ENCODE peak calls at places on chromosomes 16 and 17, in eight cellular contexts. One of them, this sample, is unnamed.

GRCh38 chr16:4409081-4409932 is 7.1 kb downstream of the CORO7 start:
- DNase-seq in sigmoid colon: no peak
- DNase-seq in transverse colon: no peak
- DNase-seq in A549: peak
- DNase-seq in tibial nerve: no peak
- DNase-seq in GM12878: no peak
- DNase-seq in upper lobe of left lung: no peak
- DNase-seq in ovary: no peak
- DNase-seq in this sample: no peak

GRCh38 chr16:86210403-86211193 is 299.7 kb upstream of the FOXF1 start:
- DNase-seq in upper lobe of left lung: no peak
- DNase-seq in GM12878: no peak
- DNase-seq in transverse colon: no peak
- DNase-seq in A549: no peak
- DNase-seq in tibial nerve: no peak
- DNase-seq in sigmoid colon: no peak
- DNase-seq in ovary: no peak
- DNase-seq in this sample: no peak

GRCh38 chr16:11740567-11740966 is 2.1 kb downstream of the TXNDC11 start:
- DNase-seq in ovary: no peak
- DNase-seq in upper lobe of left lung: no peak
- DNase-seq in A549: no peak
- DNase-seq in tibial nerve: no peak
- DNase-seq in transverse colon: no peak
- DNase-seq in GM12878: no peak
- DNase-seq in sigmoid colon: no peak
- DNase-seq in this sample: no peak

GRCh38 chr16:76287466-76287865 is 10.3 kb downstream of the CNTNAP4 start:
- DNase-seq in A549: no peak
- DNase-seq in tibial nerve: no peak
- DNase-seq in transverse colon: no peak
- DNase-seq in upper lobe of left lung: no peak
- DNase-seq in GM12878: no peak
- DNase-seq in ovary: no peak
- DNase-seq in sigmoid colon: no peak
- DNase-seq in this sample: no peak

GRCh38 chr16:79001156-79001997 is 599.2 kb downstream of the MAF start:
- DNase-seq in ovary: no peak
- DNase-seq in A549: no peak
- DNase-seq in upper lobe of left lung: no peak
- DNase-seq in sigmoid colon: no peak
- DNase-seq in GM12878: no peak
- DNase-seq in tibial nerve: no peak
- DNase-seq in transverse colon: no peak
- DNase-seq in this sample: no peak

GRCh38 chr16:4212934-4213296 is 29.0 kb downstream of the SRL start:
- DNase-seq in GM12878: no peak
- DNase-seq in tibial nerve: no peak
- DNase-seq in transverse colon: no peak
- DNase-seq in A549: peak
- DNase-seq in ovary: no peak
- DNase-seq in sigmoid colon: no peak
- DNase-seq in upper lobe of left lung: no peak
- DNase-seq in this sample: no peak

GRCh38 chr17:66511125-66511524 is 208.7 kb downstream of the PRKCA start:
- DNase-seq in tibial nerve: no peak
- DNase-seq in transverse colon: no peak
- DNase-seq in GM12878: no peak
- DNase-seq in ovary: no peak
- DNase-seq in sigmoid colon: no peak
- DNase-seq in A549: no peak
- DNase-seq in upper lobe of left lung: no peak
- DNase-seq in this sample: no peak

GRCh38 chr17:66468241-66469087 is 166.1 kb downstream of the PRKCA start:
- DNase-seq in transverse colon: no peak
- DNase-seq in sigmoid colon: no peak
- DNase-seq in upper lobe of left lung: no peak
- DNase-seq in ovary: no peak
- DNase-seq in GM12878: peak
- DNase-seq in A549: peak
- DNase-seq in tibial nerve: no peak
- DNase-seq in this sample: no peak

GRCh38 chr16:50538411-50539052 is 9.7 kb upstream of the NKD1 start:
- DNase-seq in GM12878: no peak
- DNase-seq in sigmoid colon: no peak
- DNase-seq in upper lobe of left lung: no peak
- DNase-seq in tibial nerve: no peak
- DNase-seq in ovary: no peak
- DNase-seq in A549: no peak
- DNase-seq in transverse colon: no peak
- DNase-seq in this sample: peak

GRCh38 chr16:20774703-20775362 is 11.0 kb downstream of the ACSM3 start:
- DNase-seq in ovary: peak
- DNase-seq in A549: peak
- DNase-seq in upper lobe of left lung: no peak
- DNase-seq in tibial nerve: no peak
- DNase-seq in GM12878: peak
- DNase-seq in sigmoid colon: no peak
- DNase-seq in transverse colon: peak
- DNase-seq in this sample: no peak

GRCh38 chr17:62778990-62779681 is 29.0 kb downstream of the MARCHF10 start:
- DNase-seq in GM12878: no peak
- DNase-seq in ovary: no peak
- DNase-seq in transverse colon: peak
- DNase-seq in upper lobe of left lung: no peak
- DNase-seq in tibial nerve: no peak
- DNase-seq in sigmoid colon: no peak
- DNase-seq in A549: peak
- DNase-seq in this sample: peak

GRCh38 chr16:67883872-67884261 is 818 bp upstream of the NRN1L start:
- DNase-seq in sigmoid colon: peak
- DNase-seq in transverse colon: peak
- DNase-seq in A549: peak
- DNase-seq in GM12878: no peak
- DNase-seq in tibial nerve: peak
- DNase-seq in upper lobe of left lung: peak
- DNase-seq in ovary: peak
- DNase-seq in this sample: no peak

GRCh38 chr16:12763517-12763916 is 40.2 kb downstream of the CPPED1 start:
- DNase-seq in sigmoid colon: no peak
- DNase-seq in A549: no peak
- DNase-seq in transverse colon: no peak
- DNase-seq in upper lobe of left lung: no peak
- DNase-seq in GM12878: no peak
- DNase-seq in tibial nerve: no peak
- DNase-seq in ovary: no peak
- DNase-seq in this sample: no peak

GRCh38 chr17:66491665-66492064 is 189.3 kb downstream of the PRKCA start:
- DNase-seq in GM12878: no peak
- DNase-seq in transverse colon: no peak
- DNase-seq in ovary: no peak
- DNase-seq in sigmoid colon: no peak
- DNase-seq in tibial nerve: no peak
- DNase-seq in A549: no peak
- DNase-seq in upper lobe of left lung: no peak
- DNase-seq in this sample: no peak

DNA sequence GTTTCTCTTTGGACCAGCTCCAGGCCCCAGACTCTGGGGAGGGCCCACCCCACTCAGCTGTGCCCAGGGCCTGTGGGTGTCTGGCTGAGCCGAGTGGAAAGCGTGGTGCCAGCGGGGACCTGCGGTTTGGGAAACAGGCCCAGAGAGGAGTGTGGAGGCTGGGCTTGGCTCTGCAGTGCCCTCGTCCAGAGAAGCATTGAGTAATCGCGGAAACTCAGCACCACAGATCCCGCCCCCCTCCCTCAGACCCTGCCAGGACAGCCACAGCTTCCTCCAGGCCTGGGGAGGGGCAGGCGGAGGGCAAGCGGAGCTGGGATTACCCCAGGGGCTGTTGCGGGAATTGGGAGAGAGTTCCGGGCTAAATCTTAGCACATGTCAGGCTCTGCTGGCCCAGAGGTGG is 14.6 kb upstream of the PITPNA start:
- DNase-seq in sigmoid colon: peak
- DNase-seq in tibial nerve: peak
- DNase-seq in ovary: peak
- DNase-seq in A549: peak
- DNase-seq in GM12878: no peak
- DNase-seq in upper lobe of left lung: peak
- DNase-seq in transverse colon: peak
- DNase-seq in this sample: peak
- TF ChIP-seq POLR2A in sigmoid colon: no peak
- TF ChIP-seq POLR2A in tibial nerve: no peak
- TF ChIP-seq POLR2A in ovary: peak
- TF ChIP-seq POLR2A in A549: no peak
- TF ChIP-seq POLR2A in GM12878: peak
- TF ChIP-seq POLR2A in upper lobe of left lung: no peak
- TF ChIP-seq POLR2A in transverse colon: no peak
- TF ChIP-seq POLR2A in this sample: peak

GRCh38 chr17:77443743-77444260 is 303.0 kb downstream of the SEC14L1 start:
- DNase-seq in transverse colon: no peak
- DNase-seq in ovary: no peak
- DNase-seq in GM12878: no peak
- DNase-seq in sigmoid colon: no peak
- DNase-seq in A549: no peak
- DNase-seq in upper lobe of left lung: no peak
- DNase-seq in tibial nerve: no peak
- DNase-seq in this sample: no peak

GRCh38 chr17:77444653-77445029 is 303.9 kb downstream of the SEC14L1 start:
- DNase-seq in transverse colon: peak
- DNase-seq in tibial nerve: no peak
- DNase-seq in upper lobe of left lung: no peak
- DNase-seq in A549: no peak
- DNase-seq in sigmoid colon: no peak
- DNase-seq in GM12878: peak
- DNase-seq in ovary: peak
- DNase-seq in this sample: no peak

GRCh38 chr17:77446959-77447634 is 306.3 kb downstream of the SEC14L1 start:
- DNase-seq in upper lobe of left lung: no peak
- DNase-seq in GM12878: no peak
- DNase-seq in transverse colon: no peak
- DNase-seq in A549: no peak
- DNase-seq in sigmoid colon: no peak
- DNase-seq in tibial nerve: no peak
- DNase-seq in ovary: no peak
- DNase-seq in this sample: no peak

GRCh38 chr17:77445030-77445907 is 304.5 kb downstream of the SEC14L1 start:
- DNase-seq in GM12878: peak
- DNase-seq in tibial nerve: peak
- DNase-seq in transverse colon: peak
- DNase-seq in A549: no peak
- DNase-seq in upper lobe of left lung: peak
- DNase-seq in sigmoid colon: peak
- DNase-seq in ovary: peak
- DNase-seq in this sample: no peak

DNA sequence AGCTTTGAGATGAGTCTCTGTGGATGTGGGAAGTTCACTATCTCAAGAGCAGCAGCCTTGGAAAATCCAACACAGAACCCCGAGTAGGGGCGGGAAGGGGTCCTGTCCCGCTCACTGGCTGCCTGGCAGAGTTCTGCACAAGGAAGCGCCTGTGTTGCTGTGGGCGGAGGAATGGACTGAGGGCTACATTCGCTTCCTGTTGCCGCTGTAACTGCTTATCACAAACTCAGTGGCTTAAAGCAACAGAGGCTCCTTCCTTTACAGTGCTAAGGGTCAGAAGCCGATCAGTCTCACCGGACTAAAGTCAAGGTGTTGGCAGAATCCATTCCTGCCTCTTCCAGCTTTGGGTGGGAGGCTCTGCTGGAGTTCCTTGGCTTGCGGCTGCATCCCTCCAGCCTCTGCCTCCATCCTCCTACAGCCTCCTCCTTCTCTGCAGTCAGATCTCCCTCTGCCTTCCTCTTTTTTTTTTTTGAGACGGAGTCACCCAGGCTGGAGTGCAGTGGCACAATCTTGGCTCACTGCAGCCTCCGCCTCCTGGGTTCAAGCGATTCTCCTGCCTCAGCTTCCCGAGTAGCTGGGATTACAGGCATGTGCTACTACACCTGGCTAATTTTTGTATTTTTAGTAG is 305.3 kb downstream of the SEC14L1 start:
- DNase-seq in GM12878: no peak
- DNase-seq in upper lobe of left lung: no peak
- DNase-seq in sigmoid colon: no peak
- DNase-seq in ovary: no peak
- DNase-seq in A549: no peak
- DNase-seq in transverse colon: peak
- DNase-seq in tibial nerve: no peak
- DNase-seq in this sample: no peak
- TF ChIP-seq EP300 in GM12878: no peak
- TF ChIP-seq EP300 in upper lobe of left lung: no peak
- TF ChIP-seq EP300 in sigmoid colon: no peak
- TF ChIP-seq EP300 in ovary: no peak
- TF ChIP-seq EP300 in A549: no peak
- TF ChIP-seq EP300 in transverse colon: no peak
- TF ChIP-seq EP300 in tibial nerve: no peak
- TF ChIP-seq EP300 in this sample: no peak

DNA sequence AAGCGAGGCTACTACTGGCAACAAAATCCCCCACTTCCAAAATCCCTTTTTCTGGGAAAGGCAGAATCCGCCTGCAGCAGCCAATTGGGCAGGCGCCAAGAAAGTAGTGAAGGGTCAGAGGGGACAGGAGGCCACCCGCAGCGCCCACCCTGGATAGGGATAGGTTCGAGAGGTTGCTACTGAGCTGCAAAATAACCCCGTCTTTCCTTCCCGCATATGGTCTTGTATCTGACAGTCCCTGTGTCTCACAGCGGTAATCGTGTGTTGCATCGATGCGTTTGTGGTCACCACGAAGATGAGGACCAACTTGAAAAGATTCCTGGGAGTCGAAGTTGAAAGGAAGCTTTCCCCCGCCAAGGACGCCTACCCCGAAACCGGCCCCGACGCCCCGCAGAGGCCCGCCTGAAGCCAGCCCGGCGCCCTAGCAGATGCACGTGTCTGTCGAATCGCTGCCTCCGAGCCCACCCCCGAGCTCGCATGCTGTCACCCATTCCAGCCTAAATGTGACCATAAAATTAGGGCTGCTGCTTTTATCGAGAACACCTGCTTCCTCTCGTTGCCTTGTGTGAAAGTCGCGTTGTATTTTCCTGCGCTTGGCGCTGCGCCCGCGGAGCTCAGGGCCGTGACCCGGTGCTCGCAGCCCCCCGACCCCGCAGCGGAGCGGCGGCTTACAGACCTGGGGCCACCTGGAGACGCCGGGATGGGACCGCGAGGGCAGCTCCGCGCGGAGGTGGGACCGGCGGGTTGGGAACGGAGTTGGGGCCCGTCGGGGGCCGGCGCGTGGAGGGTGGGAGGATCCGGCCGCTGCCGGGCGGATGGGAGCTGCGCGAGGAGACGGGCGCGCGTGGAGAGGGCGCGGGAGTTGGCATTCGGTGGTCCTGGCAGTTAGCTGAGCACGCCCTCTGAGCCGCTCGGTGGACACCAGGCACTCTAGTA is at the start of gene CMTM2:
- DNase-seq in A549: no peak
- DNase-seq in ovary: no peak
- DNase-seq in GM12878: no peak
- DNase-seq in tibial nerve: no peak
- DNase-seq in transverse colon: no peak
- DNase-seq in sigmoid colon: no peak
- DNase-seq in upper lobe of left lung: peak
- DNase-seq in this sample: no peak
- H3K4me3 ChIP-seq in A549: no peak
- H3K4me3 ChIP-seq in ovary: no peak
- H3K4me3 ChIP-seq in GM12878: no peak
- H3K4me3 ChIP-seq in tibial nerve: peak
- H3K4me3 ChIP-seq in transverse colon: no peak
- H3K4me3 ChIP-seq in sigmoid colon: peak
- H3K4me3 ChIP-seq in upper lobe of left lung: peak
- H3K4me3 ChIP-seq in this sample: peak

GRCh38 chr17:49677933-49678847 is at the start of gene SPOP:
- DNase-seq in transverse colon: peak
- DNase-seq in sigmoid colon: peak
- DNase-seq in tibial nerve: peak
- DNase-seq in upper lobe of left lung: peak
- DNase-seq in GM12878: peak
- DNase-seq in ovary: peak
- DNase-seq in A549: peak
- DNase-seq in this sample: peak
- TF ChIP-seq POLR2A in transverse colon: peak
- TF ChIP-seq POLR2A in sigmoid colon: peak
- TF ChIP-seq POLR2A in tibial nerve: peak
- TF ChIP-seq POLR2A in upper lobe of left lung: no peak
- TF ChIP-seq POLR2A in GM12878: peak
- TF ChIP-seq POLR2A in ovary: peak
- TF ChIP-seq POLR2A in A549: peak
- TF ChIP-seq POLR2A in this sample: no peak